ENCODE peak calls at places on chromosome 2, in five cellular contexts. D is SJSA1, Q is neural progenitor cell, N is Karpas-422, C is SK-N-SH. L is an unnamed sample.

GRCh38 chr2:10343658-10344057 is 41.0 kb downstream of the HPCAL1 start:
- DNase-seq in D (no peak), Q (no peak), N (no peak), C (no peak), L (no peak)

GRCh38 chr2:36380624-36381481 is 25.3 kb downstream of the CRIM1 start:
- DNase-seq in D (peak; percentile 96), Q (peak; percentile 68), N (no peak), C (peak; percentile 42), L (peak; percentile 66)

GRCh38 chr2:231088779-231089178 is 32.1 kb downstream of the PSMD1 start:
- DNase-seq in D (no peak), Q (no peak), N (no peak), C (no peak), L (no peak)

GRCh38 chr2:108297436-108298141 is 8.9 kb downstream of the SULT1C2 start:
- DNase-seq in D (no peak), Q (no peak), N (no peak), C (no peak), L (no peak)

GRCh38 chr2:70418514-70418913 is 116.6 kb upstream of the FAM136A start:
- DNase-seq in D (no peak), Q (no peak), N (no peak), C (no peak), L (peak; percentile 29)

GRCh38 chr2:178295911-178296310 is 101.6 kb downstream of the OSBPL6 start:
- DNase-seq in D (no peak), Q (no peak), N (no peak), C (no peak), L (no peak)

GRCh38 chr2:223725494-223725893 is 111.9 kb downstream of the AP1S3 start:
- DNase-seq in D (peak; percentile 92), Q (peak; percentile 78), N (no peak), C (peak; percentile 72), L (peak; percentile 87)

GRCh38 chr2:233414777-233415570 is 60.7 kb downstream of the DGKD start:
- DNase-seq in D (no peak), Q (no peak), N (no peak), C (no peak), L (peak; percentile 25)

GRCh38 chr2:28716265-28716865 is 35.3 kb upstream of the PPP1CB start:
- DNase-seq in D (peak; percentile 79), Q (no peak), N (peak; percentile 45), C (peak; percentile 67), L (peak; percentile 86)

GRCh38 chr2:237558918-237559645 is 7.3 kb upstream of the PRLH start:
- DNase-seq in D (no peak), Q (no peak), N (no peak), C (no peak), L (peak; percentile 80)

GRCh38 chr2:17748745-17749144 is 4.9 kb downstream of the SMC6 start:
- DNase-seq in D (no peak), Q (no peak), N (no peak), C (no peak), L (no peak)
- H3K27ac ChIP-seq in D (no peak overlapping the region), Q (no peak overlapping the region), N (no peak overlapping the region), C (no peak overlapping the region), L (no peak overlapping the region)

GRCh38 chr2:101398026-101398830 is 10.9 kb upstream of the CREG2 start:
- DNase-seq in D (no peak), Q (no peak), N (no peak), C (no peak), L (no peak)
- H3K4me1 ChIP-seq in D (peaks cover 26% of the 10 kb centered on the region), Q (peaks cover 26% of the 10 kb centered on the region), N (no peaks in the 10 kb centered on the region), C (no peaks in the 10 kb centered on the region), L (no peaks in the 10 kb centered on the region)

GRCh38 chr2:26691140-26691539 is 1.4 kb upstream of the KCNK3 start:
- DNase-seq in D (no peak), Q (no peak), N (no peak), C (no peak), L (no peak)
- H3K27me3 ChIP-seq in D (peaks cover 64% of the 10 kb centered on the region), Q (peaks cover 77% of the 10 kb centered on the region), N (no peaks in the 10 kb centered on the region), C (peaks cover 52% of the 10 kb centered on the region), L (peaks cover 40% of the 10 kb centered on the region)

DNA sequence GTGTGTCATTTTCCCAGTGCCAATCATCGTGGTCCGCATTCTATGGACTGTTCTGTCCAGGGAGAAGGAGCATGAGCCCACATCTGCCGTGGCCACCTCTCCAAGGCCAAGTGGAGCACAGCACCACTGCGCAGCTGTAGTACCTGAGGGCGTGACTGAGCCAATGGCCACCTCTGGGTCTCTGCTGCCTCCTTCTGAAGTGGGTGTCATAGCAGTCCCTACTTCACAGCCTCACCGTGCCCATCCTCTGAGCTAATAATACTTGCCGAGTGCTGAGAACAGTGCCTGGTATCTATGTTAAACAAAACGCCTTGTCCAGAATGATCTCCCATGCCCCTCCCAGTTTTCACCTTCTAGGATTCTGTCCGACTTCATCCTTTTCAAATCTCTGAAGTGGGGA is 256.1 kb downstream of the PRKCE start:
- DNase-seq in D (no peak), Q (no peak), N (no peak), C (no peak), L (no peak)
- H3K27ac ChIP-seq in D (no peak overlapping the region), Q (no peak overlapping the region), N (no peak overlapping the region), C (no peak overlapping the region), L (peak overlapping the region; percentile 93)

GRCh38 chr2:118249970-118250369 is 161.7 kb downstream of the INSIG2 start:
- DNase-seq in D (no peak), Q (no peak), N (no peak), C (no peak), L (no peak)
- H3K4me1 ChIP-seq in D (peaks cover 41% of the 10 kb centered on the region), Q (peaks cover 29% of the 10 kb centered on the region), N (no peaks in the 10 kb centered on the region), C (no peaks in the 10 kb centered on the region), L (no peaks in the 10 kb centered on the region)

DNA sequence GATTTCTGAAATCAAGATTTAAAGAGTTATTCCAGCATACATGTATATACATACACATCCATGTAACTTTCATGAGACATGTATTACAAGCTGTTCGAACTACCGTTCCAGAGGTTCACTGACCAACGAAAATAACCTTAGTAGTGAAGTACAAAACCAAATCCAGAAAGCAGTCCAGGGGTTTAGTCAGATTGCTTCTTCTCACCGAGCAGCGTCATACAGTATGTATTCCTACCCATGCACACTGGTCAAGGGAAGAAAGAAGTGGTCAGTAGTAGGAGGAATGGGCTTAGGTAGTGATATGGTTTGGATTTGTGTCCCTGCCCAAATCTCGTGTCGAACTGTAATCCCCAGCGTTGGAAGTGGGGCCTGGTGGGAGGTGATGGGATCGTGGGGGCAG is 45.3 kb downstream of the E2F6 start:
- DNase-seq in D (no peak), Q (no peak), N (no peak), C (no peak), L (no peak)
- H3K27me3 ChIP-seq in D (no peaks in the 10 kb centered on the region), Q (no peaks in the 10 kb centered on the region), N (no peaks in the 10 kb centered on the region), C (no peaks in the 10 kb centered on the region), L (no peaks in the 10 kb centered on the region)

GRCh38 chr2:113966171-113966570 is 76.3 kb downstream of the ACTR3 start:
- DNase-seq in D (no peak), Q (no peak), N (no peak), C (no peak), L (no peak)
- H3K27ac ChIP-seq in D (no peak overlapping the region), Q (no peak overlapping the region), N (no peak overlapping the region), C (no peak overlapping the region), L (no peak overlapping the region)

DNA sequence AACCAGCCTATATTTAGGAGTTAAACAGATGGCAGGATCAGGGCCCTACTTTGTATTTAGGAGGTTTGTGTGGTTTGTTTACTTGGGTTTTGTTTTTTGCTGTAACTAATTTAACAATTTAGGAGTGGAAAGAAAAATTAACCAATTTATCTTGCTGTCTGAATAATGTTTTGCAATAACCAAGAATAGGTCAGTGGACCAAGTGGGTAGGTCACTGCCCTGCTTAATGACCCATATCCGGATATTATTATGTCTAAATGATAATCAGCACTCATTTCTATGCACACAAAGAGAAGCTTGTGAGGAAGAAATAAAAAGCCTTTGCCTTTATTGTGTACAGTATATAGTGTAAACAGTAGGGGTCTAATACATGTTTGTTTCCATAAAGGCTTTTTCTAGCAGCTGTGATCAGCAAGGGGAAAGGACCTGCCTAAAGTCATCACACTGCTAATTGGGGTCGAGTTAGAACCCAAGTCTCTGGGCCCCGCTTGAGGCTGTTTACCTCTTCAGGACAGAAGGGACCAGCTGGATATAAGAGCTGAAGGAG is 76.6 kb downstream of the TGOLN2 start:
- DNase-seq in D (no peak), Q (no peak), N (no peak), C (no peak), L (no peak)
- H3K4me1 ChIP-seq in D (peaks cover 29% of the 10 kb centered on the region), Q (peaks cover 84% of the 10 kb centered on the region), N (peaks cover 25% of the 10 kb centered on the region), C (peaks cover 45% of the 10 kb centered on the region), L (peaks cover 32% of the 10 kb centered on the region)

GRCh38 chr2:239774933-239775622 is 250.1 kb downstream of the NDUFA10 start:
- DNase-seq in D (peak; percentile 21), Q (no peak), N (no peak), C (no peak), L (no peak)

GRCh38 chr2:239773377-239774141 is 251.6 kb downstream of the NDUFA10 start:
- DNase-seq in D (peak; percentile 19), Q (no peak), N (no peak), C (no peak), L (no peak)

GRCh38 chr2:239772721-239773120 is 252.4 kb downstream of the NDUFA10 start:
- DNase-seq in D (peak; percentile 36), Q (no peak), N (no peak), C (no peak), L (no peak)

GRCh38 chr2:239775623-239776440 is 249.3 kb downstream of the NDUFA10 start:
- DNase-seq in D (peak; percentile 28), Q (no peak), N (no peak), C (no peak), L (no peak)

GRCh38 chr2:239774142-239774462 is 251.0 kb downstream of the NDUFA10 start:
- DNase-seq in D (no peak), Q (no peak), N (no peak), C (no peak), L (no peak)
- H3K27me3 ChIP-seq in D (peaks cover 23% of the 10 kb centered on the region), Q (peaks cover 42% of the 10 kb centered on the region), N (no peaks in the 10 kb centered on the region), C (no peaks in the 10 kb centered on the region), L (no peaks in the 10 kb centered on the region)